ENCODE peak calls at places on chromosomes 7 and 10, in nine cellular contexts. H is naive B cell; Y is epithelial cell of esophagus; E is CD8-positive, alpha-beta memory T cell; W is GM12865; D is CD14-positive monocyte; N is frontal cortex; Q is activated naive CD4-positive, alpha-beta T cell; F is stimulated activated naive CD8-positive, alpha-beta T cell treated with anti-CD3 and anti-CD28 coated beads, Interleukin-15, Interleukin-2, amounts not matched to agents 100 U/mL and 50 U/mL, for 24 hours. B is an unnamed sample.

GRCh38 chr10:115945696-115946445 is 327.1 kb downstream of the GFRA1 start:
- DNase-seq in H (no peak), Y (no peak), E (no peak), W (no peak), D (no peak), N (no peak), Q (no peak), F (no peak), B (no peak)

GRCh38 chr7:149147730-149148653 is 739 bp downstream of the ZNF398 start:
- DNase-seq in H (peak), Y (peak), E (peak), W (peak), D (peak), N (peak), Q (peak), F (peak), B (no peak)

GRCh38 chr7:138869353-138869752 is 71.4 kb upstream of the ATP6V0A4 start:
- DNase-seq in H (no peak), Y (no peak), E (no peak), W (no peak), D (no peak), N (no peak), Q (no peak), F (no peak), B (no peak)

GRCh38 chr7:105782391-105783063 is 93.9 kb downstream of the ATXN7L1 start:
- DNase-seq in H (no peak), Y (peak), E (no peak), W (no peak), D (no peak), N (no peak), Q (no peak), F (peak), B (no peak)

GRCh38 chr10:129959544-129960492 is 4.3 kb downstream of the EBF3 start:
- DNase-seq in H (no peak), Y (no peak), E (no peak), W (no peak), D (no peak), N (peak), Q (no peak), F (no peak), B (no peak)

GRCh38 chr10:50291261-50291850 is 40.0 kb upstream of the ASAH2 start:
- DNase-seq in H (no peak), Y (peak), E (no peak), W (peak), D (no peak), N (no peak), Q (no peak), F (no peak), B (no peak)

GRCh38 chr10:132111871-132112341 is 46.2 kb downstream of the JAKMIP3 start:
- DNase-seq in H (no peak), Y (no peak), E (no peak), W (no peak), D (no peak), N (no peak), Q (no peak), F (no peak), B (peak)

GRCh38 chr10:70651661-70652060 is 20.6 kb upstream of the ADAMTS14 start:
- DNase-seq in H (no peak), Y (peak), E (no peak), W (peak), D (no peak), N (no peak), Q (no peak), F (peak), B (no peak)

GRCh38 chr10:77290528-77291155 is 347.0 kb downstream of the KCNMA1 start:
- DNase-seq in H (no peak), Y (peak), E (no peak), W (peak), D (no peak), N (no peak), Q (no peak), F (no peak), B (peak)

GRCh38 chr10:11145498-11145855 is 127.8 kb downstream of the CELF2 start:
- DNase-seq in H (peak), Y (no peak), E (peak), W (peak), D (peak), N (no peak), Q (peak), F (peak), B (no peak)

GRCh38 chr7:151824285-151824950 is 52.5 kb downstream of the PRKAG2 start:
- DNase-seq in H (no peak), Y (no peak), E (no peak), W (no peak), D (no peak), N (no peak), Q (no peak), F (no peak), B (no peak)

GRCh38 chr7:51824050-51824449 is 507.4 kb upstream of the COBL start:
- DNase-seq in H (no peak), Y (no peak), E (no peak), W (no peak), D (no peak), N (no peak), Q (no peak), F (no peak), B (no peak)

GRCh38 chr7:47792521-47793121 is 155.6 kb downstream of the PKD1L1 start:
- DNase-seq in H (no peak), Y (peak), E (no peak), W (peak), D (no peak), N (no peak), Q (no peak), F (no peak), B (no peak)

GRCh38 chr10:33010132-33011037 is 52.4 kb upstream of the ITGB1 start:
- DNase-seq in H (no peak), Y (peak), E (no peak), W (no peak), D (no peak), N (no peak), Q (no peak), F (no peak), B (no peak)

GRCh38 chr10:92761576-92761975 is 71.8 kb downstream of the HHEX start:
- DNase-seq in H (no peak), Y (no peak), E (no peak), W (no peak), D (no peak), N (no peak), Q (no peak), F (no peak), B (no peak)

GRCh38 chr10:58291538-58292174 is 22.7 kb downstream of the CISD1 start:
- DNase-seq in H (peak), Y (peak), E (peak), W (peak), D (no peak), N (no peak), Q (no peak), F (peak), B (no peak)

GRCh38 chr10:31586708-31587107 is 267.7 kb downstream of the ZEB1 start:
- DNase-seq in H (no peak), Y (no peak), E (no peak), W (peak), D (peak), N (no peak), Q (no peak), F (no peak), B (no peak)

GRCh38 chr7:25876092-25876491 is 275.9 kb upstream of the NFE2L3 start:
- DNase-seq in H (no peak), Y (no peak), E (no peak), W (no peak), D (no peak), N (no peak), Q (no peak), F (no peak), B (no peak)

GRCh38 chr7:979886-980571 is 3.0 kb upstream of the CYP2W1 start:
- DNase-seq in H (no peak), Y (peak), E (no peak), W (no peak), D (peak), N (no peak), Q (no peak), F (no peak), B (no peak)

GRCh38 chr7:44194069-44194468 is 4.8 kb upstream of the GCK start:
- DNase-seq in H (no peak), Y (peak), E (no peak), W (no peak), D (no peak), N (no peak), Q (no peak), F (peak), B (peak)